ENCODE peak calls at places on chromosomes 2 and 18, in five cellular contexts. E is H7, Z is fibroblast of pulmonary artery, L is thyroid gland, V is fibroblast of the aortic adventitia. D is an unnamed sample.

GRCh38 chr2:136997550-136997949 is 232.2 kb downstream of the THSD7B start:
- DNase-seq in E (no peak), L (no peak), V (no peak), Z (no peak), D (no peak)

GRCh38 chr2:162092656-162093556 is 18.9 kb upstream of the DPP4 start:
- DNase-seq in E (no peak), L (no peak), V (peak), Z (peak), D (peak)

GRCh38 chr2:85806358-85807118 is 52.7 kb downstream of the ATOH8 start:
- DNase-seq in Z (peak), L (no peak), E (no peak), V (peak), D (no peak)

GRCh38 chr18:6683112-6683876 is 46.2 kb upstream of the ARHGAP28 start:
- DNase-seq in L (no peak), E (peak), Z (no peak), V (no peak), D (no peak)

GRCh38 chr2:218567797-218568189 is 358 bp downstream of the USP37 start:
- DNase-seq in L (no peak), E (no peak), V (peak), Z (no peak), D (no peak)

GRCh38 chr18:59021500-59021899 is 118.2 kb upstream of the SEC11C start:
- DNase-seq in E (no peak), V (no peak), L (peak), Z (no peak), D (no peak)

GRCh38 chr2:201204655-201205515 is 21.9 kb downstream of the CASP10 start:
- DNase-seq in E (no peak), L (no peak), Z (no peak), V (no peak), D (no peak)

GRCh38 chr2:221657821-221658220 is 85.7 kb upstream of the EPHA4 start:
- DNase-seq in Z (no peak), V (no peak), L (no peak), E (no peak), D (no peak)

GRCh38 chr2:195674491-195675226 is 17.6 kb downstream of the SLC39A10 start:
- DNase-seq in V (peak), Z (peak), L (no peak), E (no peak), D (peak)

GRCh38 chr2:16117021-16117700 is 176.8 kb downstream of the MYCN start:
- DNase-seq in L (no peak), Z (no peak), E (no peak), V (no peak), D (no peak)

GRCh38 chr2:72236445-72237067 is 88.9 kb upstream of the CYP26B1 start:
- DNase-seq in L (no peak), Z (peak), V (peak), E (no peak), D (peak)

GRCh38 chr2:127528487-127528886 is 2.2 kb upstream of the IWS1 start:
- DNase-seq in L (no peak), E (peak), V (no peak), Z (no peak), D (no peak)

GRCh38 chr2:39548971-39549370 is 111.9 kb upstream of the MAP4K3 start:
- DNase-seq in Z (no peak), L (no peak), E (no peak), V (no peak), D (no peak)

GRCh38 chr18:53819174-53819573 is 405.3 kb downstream of the MBD2 start:
- DNase-seq in L (no peak), V (no peak), Z (no peak), E (no peak), D (no peak)

DNA sequence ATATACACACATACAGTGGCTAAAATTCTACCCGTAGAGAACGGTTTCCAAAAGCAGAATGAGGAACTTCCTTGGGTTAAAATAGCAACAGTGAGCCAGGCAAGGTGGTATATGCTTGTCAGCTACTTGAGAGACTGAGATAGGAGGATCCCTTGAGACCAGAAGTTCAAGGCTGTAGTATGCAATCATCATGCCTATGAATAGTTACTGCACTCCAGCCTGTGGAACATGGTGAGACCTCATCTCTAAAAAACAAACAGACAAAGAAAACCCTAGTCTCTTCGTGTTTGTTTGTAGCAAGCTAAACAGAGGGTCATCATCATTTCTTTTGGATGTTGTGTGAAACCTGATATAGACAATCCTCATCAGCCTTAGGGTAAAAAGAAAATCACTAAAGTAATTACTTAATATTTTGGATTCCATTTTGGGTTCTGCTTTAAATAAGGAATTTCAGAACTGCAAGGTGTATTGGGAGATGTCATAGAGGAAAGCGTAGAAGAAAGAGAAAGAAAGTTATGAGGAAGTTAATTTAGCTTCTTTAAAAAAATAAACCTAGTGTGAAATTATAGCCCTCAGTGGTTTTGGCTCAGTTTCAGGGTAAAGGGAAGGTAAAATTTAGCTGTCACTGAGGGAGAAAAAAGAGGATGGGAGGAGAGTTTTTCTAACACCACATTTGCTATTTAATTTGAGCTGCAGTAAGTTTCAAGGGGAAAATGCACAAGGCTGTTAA is 46.5 kb downstream of the PLEK start:
- DNase-seq in L (no peak), Z (no peak), E (no peak), V (no peak), D (no peak)
- H3K4me3 ChIP-seq in L (no peak), Z (no peak), E (no peak), V (no peak), D (no peak)

GRCh38 chr2:67322361-67323001 is 74.7 kb upstream of the ETAA1 start:
- DNase-seq in L (peak), Z (peak), E (peak), V (peak), D (peak)
- H3K4me3 ChIP-seq in L (no peak), Z (no peak), E (no peak), V (no peak), D (no peak)

GRCh38 chr2:11564864-11565567 is 31.2 kb downstream of the GREB1 start:
- DNase-seq in V (no peak), Z (no peak), E (peak), L (no peak), D (no peak)

GRCh38 chr2:11567631-11568031 is 33.8 kb downstream of the GREB1 start:
- DNase-seq in Z (no peak), L (no peak), V (no peak), E (peak), D (no peak)

GRCh38 chr2:11563784-11564666 is 30.2 kb downstream of the GREB1 start:
- DNase-seq in V (no peak), L (no peak), E (peak), Z (no peak), D (no peak)

GRCh38 chr2:11568436-11568835 is 34.6 kb downstream of the GREB1 start:
- DNase-seq in V (no peak), E (peak), L (no peak), Z (no peak), D (no peak)

GRCh38 chr2:11566383-11566782 is 32.5 kb downstream of the GREB1 start:
- DNase-seq in V (no peak), L (no peak), Z (no peak), E (peak), D (no peak)
- H3K4me3 ChIP-seq in V (no peak), L (no peak), Z (no peak), E (no peak), D (no peak)

GRCh38 chr2:157443795-157444642 is at the start of gene CYTIP:
- DNase-seq in E (no peak), V (no peak), Z (no peak), L (peak), D (no peak)

GRCh38 chr2:157442636-157443035 is 1.3 kb downstream of the CYTIP start:
- DNase-seq in V (no peak), L (no peak), E (no peak), Z (no peak), D (no peak)

GRCh38 chr2:157444643-157445040 is 753 bp upstream of the CYTIP start:
- DNase-seq in Z (no peak), E (no peak), V (no peak), L (no peak), D (no peak)

GRCh38 chr2:157442136-157442535 is 1.8 kb downstream of the CYTIP start:
- DNase-seq in L (no peak), V (no peak), Z (no peak), E (no peak), D (no peak)

GRCh38 chr2:157443090-157443489 is 799 bp downstream of the CYTIP start:
- DNase-seq in L (no peak), V (no peak), E (no peak), Z (no peak), D (no peak)
- H3K4me3 ChIP-seq in L (no peak), V (no peak), E (no peak), Z (no peak), D (no peak)

DNA sequence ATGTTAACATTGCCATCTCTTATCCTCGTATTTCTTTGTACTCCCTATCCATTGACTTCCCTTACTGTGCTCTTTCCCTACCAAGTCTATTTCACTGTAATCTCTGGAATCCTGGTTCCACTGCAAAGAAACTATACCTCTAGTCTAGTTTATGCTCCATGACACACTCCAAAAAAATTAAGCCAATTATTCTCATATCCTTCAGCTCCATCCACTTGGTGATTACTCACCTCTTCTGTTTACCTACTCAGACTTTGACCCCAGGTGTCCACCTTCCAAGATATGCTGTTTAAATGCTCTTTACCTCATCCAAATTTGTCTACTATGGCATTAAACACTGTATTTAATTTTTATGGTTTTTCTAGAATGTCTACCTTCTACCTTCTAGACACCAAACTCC is 137.9 kb downstream of the ATAD2B start:
- DNase-seq in V (no peak), E (no peak), L (no peak), Z (no peak), D (no peak)
- H3K4me3 ChIP-seq in V (no peak), E (no peak), L (no peak), Z (no peak), D (no peak)

GRCh38 chr2:241063587-241063986 is 38.5 kb downstream of the MTERF4 start:
- DNase-seq in E (no peak), L (peak), V (no peak), Z (no peak), D (no peak)
- H3K4me3 ChIP-seq in E (no peak), L (no peak), V (no peak), Z (no peak), D (no peak)

D was measured in MG63.